ENCODE peak calls at places on chromosome 15, in five cellular contexts. B is choroid plexus epithelial cell, S is NB4, O is AG04449, Z is tibial nerve. P is an unnamed sample.

GRCh38 chr15:45378149-45378912 is at the start of gene GATM:
- DNase-seq in B (peak), S (peak), O (no peak), Z (peak), P (peak)

GRCh38 chr15:88908697-88909621 is 4.2 kb downstream of the MFGE8 start:
- DNase-seq in B (peak), S (no peak), O (no peak), Z (no peak), P (no peak)

GRCh38 chr15:59993950-59994401 is 10.1 kb upstream of the FOXB1 start:
- DNase-seq in B (no peak), S (peak), O (no peak), Z (no peak), P (no peak)

GRCh38 chr15:89171136-89172072 is 50.0 kb downstream of the RLBP1 start:
- DNase-seq in B (peak), S (peak), O (no peak), Z (peak), P (no peak)

GRCh38 chr15:48283361-48284157 is 47.7 kb upstream of the DUT start:
- DNase-seq in B (peak), S (no peak), O (no peak), Z (no peak), P (no peak)

GRCh38 chr15:45157056-45157455 is 27.3 kb downstream of the DUOX1 start:
- DNase-seq in B (peak), S (no peak), O (peak), Z (no peak), P (peak)

GRCh38 chr15:60551147-60551780 is 72.3 kb upstream of the ICE2 start:
- DNase-seq in B (no peak), S (no peak), O (no peak), Z (no peak), P (no peak)

GRCh38 chr15:55247766-55248427 is 41.7 kb downstream of the RAB27A start:
- DNase-seq in B (no peak), S (peak), O (no peak), Z (no peak), P (no peak)

GRCh38 chr15:91861223-91861622 is 7.7 kb downstream of the SLCO3A1 start:
- DNase-seq in B (no peak), S (peak), O (no peak), Z (no peak), P (no peak)

GRCh38 chr15:43525131-43525530 is 7.7 kb downstream of the MAP1A start:
- DNase-seq in B (no peak), S (no peak), O (no peak), Z (no peak), P (no peak)

GRCh38 chr15:80560601-80561025 is 134.5 kb upstream of the ABHD17C start:
- DNase-seq in B (peak), S (peak), O (no peak), Z (no peak), P (no peak)

GRCh38 chr15:65404196-65404872 is 18.4 kb downstream of the IGDCC4 start:
- DNase-seq in B (no peak), S (no peak), O (no peak), Z (no peak), P (no peak)

GRCh38 chr15:45201557-45202246 is 13.9 kb upstream of the SHF start:
- DNase-seq in B (no peak), S (no peak), O (no peak), Z (no peak), P (no peak)

GRCh38 chr15:34490421-34491193 is 53.0 kb upstream of the GOLGA8A start:
- DNase-seq in B (no peak), S (no peak), O (no peak), Z (no peak), P (no peak)

GRCh38 chr15:49435201-49435600 is 12.2 kb downstream of the FGF7 start:
- DNase-seq in B (peak), S (no peak), O (no peak), Z (no peak), P (no peak)

GRCh38 chr15:56339594-56339993 is 25.6 kb upstream of the TEX9 start:
- DNase-seq in B (no peak), S (no peak), O (no peak), Z (no peak), P (no peak)

GRCh38 chr15:77518458-77518857 is 97.8 kb downstream of the HMG20A start:
- DNase-seq in B (no peak), S (no peak), O (no peak), Z (no peak), P (no peak)

GRCh38 chr15:98597666-98598065 is 50.7 kb upstream of the IGF1R start:
- DNase-seq in B (no peak), S (no peak), O (no peak), Z (no peak), P (no peak)

GRCh38 chr15:28133281-28133680 is 34.2 kb upstream of the OCA2 start:
- DNase-seq in B (no peak), S (no peak), O (no peak), Z (no peak), P (no peak)

GRCh38 chr15:71743861-71744382 is 66.4 kb upstream of the NR2E3 start:
- DNase-seq in B (peak), S (peak), O (no peak), Z (peak), P (no peak)

GRCh38 chr15:43915820-43916660 is 89.2 kb downstream of the WDR76 start:
- DNase-seq in B (no peak), S (no peak), O (no peak), Z (peak), P (no peak)

GRCh38 chr15:42731461-42731860 is 5.5 kb downstream of the CDAN1 start:
- DNase-seq in B (no peak), S (no peak), O (no peak), Z (no peak), P (no peak)

GRCh38 chr15:95377251-95377852 is 953.1 kb upstream of the NR2F2 start:
- DNase-seq in B (peak), S (no peak), O (no peak), Z (no peak), P (no peak)

GRCh38 chr15:45132844-45133560 is 3.2 kb downstream of the DUOX1 start:
- DNase-seq in B (no peak), S (no peak), O (no peak), Z (no peak), P (no peak)

GRCh38 chr15:88476635-88477038 is 9.1 kb downstream of the MRPS11 start:
- DNase-seq in B (peak), S (peak), O (no peak), Z (peak), P (no peak)

GRCh38 chr15:94584833-94585244 is 353.5 kb downstream of the MCTP2 start:
- DNase-seq in B (peak), S (peak), O (no peak), Z (no peak), P (no peak)

GRCh38 chr15:58346361-58346760 is 85.4 kb upstream of the LIPC start:
- DNase-seq in B (peak), S (no peak), O (no peak), Z (no peak), P (peak)

GRCh38 chr15:101501703-101502373 is 12.3 kb upstream of the PCSK6 start:
- DNase-seq in B (peak), S (peak), O (no peak), Z (no peak), P (no peak)

GRCh38 chr15:72353266-72353665 is 22.5 kb downstream of the HEXA start:
- DNase-seq in B (no peak), S (no peak), O (no peak), Z (no peak), P (no peak)

GRCh38 chr15:91769919-91770318 is 83.6 kb upstream of the SLCO3A1 start:
- DNase-seq in B (no peak), S (no peak), O (no peak), Z (no peak), P (no peak)

GRCh38 chr15:99424978-99425665 is 140.7 kb upstream of the MEF2A start:
- DNase-seq in B (peak), S (peak), O (peak), Z (peak), P (peak)

GRCh38 chr15:101437209-101437608 is 52.3 kb downstream of the PCSK6 start:
- DNase-seq in B (no peak), S (no peak), O (no peak), Z (no peak), P (no peak)

GRCh38 chr15:92839696-92840095 is 60.4 kb upstream of the CHD2 start:
- DNase-seq in B (no peak), S (no peak), O (no peak), Z (no peak), P (no peak)

GRCh38 chr15:50358805-50359204 is 3.8 kb upstream of the GABPB1 start:
- DNase-seq in B (peak), S (peak), O (no peak), Z (no peak), P (no peak)

GRCh38 chr15:76391309-76391708 is 54.7 kb downstream of the ISL2 start:
- DNase-seq in B (no peak), S (no peak), O (no peak), Z (no peak), P (no peak)

GRCh38 chr15:89457086-89457485 is 39.3 kb downstream of the RHCG start:
- DNase-seq in B (peak), S (peak), O (no peak), Z (no peak), P (no peak)

DNA sequence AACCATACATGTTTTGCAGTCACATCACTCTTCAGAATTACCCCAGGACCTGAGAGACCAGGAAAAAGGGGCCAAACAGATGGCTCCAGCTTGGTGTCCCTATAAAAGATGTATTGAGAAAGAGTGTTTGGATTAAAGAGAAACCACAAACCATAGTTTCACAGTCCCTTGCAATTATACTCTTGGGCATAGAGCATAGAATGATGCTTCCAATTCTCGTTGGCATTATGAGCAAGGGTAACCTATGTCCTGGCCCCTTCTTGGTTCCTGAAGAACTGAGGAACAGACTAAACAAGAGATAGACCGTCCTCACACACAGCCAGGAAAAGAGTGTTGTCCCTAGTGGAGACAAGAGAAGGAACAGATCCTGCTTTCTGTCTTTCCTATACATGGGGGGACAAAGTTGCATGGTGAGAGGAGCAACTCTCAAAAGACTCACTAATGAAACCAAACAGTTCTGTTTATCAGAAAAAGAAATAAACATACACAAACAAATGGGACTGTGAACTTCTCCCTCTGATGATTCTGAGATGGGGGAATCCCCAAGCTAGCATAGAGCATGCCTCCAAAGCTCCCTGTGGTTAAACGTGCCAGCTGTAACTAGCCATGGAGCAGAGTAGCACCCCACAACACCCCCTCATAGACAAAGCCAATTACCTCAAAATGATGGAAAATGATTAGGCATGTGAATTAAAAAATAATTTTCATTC is 908.6 kb downstream of the NTRK3 start:
- DNase-seq in B (peak), S (no peak), O (no peak), Z (no peak), P (no peak)
- TF ChIP-seq CTCF in B (no peak), S (no peak), O (no peak), Z (no peak), P (no peak)

GRCh38 chr15:73972984-73973682 is 19.0 kb downstream of the STOML1 start:
- DNase-seq in B (peak), S (peak), O (no peak), Z (peak), P (no peak)
- H3K4me3 ChIP-seq in B (peak), S (no peak), O (peak), Z (peak), P (no peak)

GRCh38 chr15:66707310-66708160 is 5.5 kb downstream of the SMAD6 start:
- DNase-seq in B (peak), S (no peak), O (no peak), Z (no peak), P (no peak)
- TF ChIP-seq CTCF in B (peak), S (no peak), O (peak), Z (peak), P (peak)

DNA sequence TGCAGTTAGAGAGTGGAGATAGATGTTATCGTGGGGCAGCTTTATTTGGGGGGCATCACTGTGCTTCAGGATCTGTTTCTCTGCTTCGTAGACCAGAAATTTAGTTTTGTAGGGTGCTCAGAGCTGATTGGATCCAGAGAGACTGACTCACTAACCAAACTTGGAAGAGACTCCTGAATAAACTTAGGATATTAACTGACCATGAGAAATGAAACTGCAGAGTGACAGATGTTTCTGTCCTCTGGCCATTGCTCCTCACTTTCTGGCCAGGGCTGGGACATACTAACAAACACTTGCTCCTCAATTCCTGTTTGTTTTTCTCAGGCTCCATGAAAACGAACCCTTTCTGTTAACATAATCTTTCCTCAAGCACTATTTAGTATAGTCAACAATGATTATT is 4.3 kb downstream of the ZNF592 start:
- DNase-seq in B (peak), S (no peak), O (no peak), Z (no peak), P (no peak)
- H3K4me3 ChIP-seq in B (no peak), S (peak), O (no peak), Z (no peak), P (no peak)

GRCh38 chr15:51497806-51498205 is 124.8 kb downstream of the DMXL2 start:
- DNase-seq in B (peak), S (no peak), O (no peak), Z (no peak), P (no peak)

GRCh38 chr15:51494411-51495314 is 127.9 kb downstream of the DMXL2 start:
- DNase-seq in B (peak), S (no peak), O (peak), Z (no peak), P (no peak)

GRCh38 chr15:51493892-51494291 is 128.7 kb downstream of the DMXL2 start:
- DNase-seq in B (peak), S (no peak), O (no peak), Z (no peak), P (no peak)

GRCh38 chr15:51492528-51492927 is 130.0 kb downstream of the DMXL2 start:
- DNase-seq in B (no peak), S (no peak), O (no peak), Z (no peak), P (no peak)

DNA sequence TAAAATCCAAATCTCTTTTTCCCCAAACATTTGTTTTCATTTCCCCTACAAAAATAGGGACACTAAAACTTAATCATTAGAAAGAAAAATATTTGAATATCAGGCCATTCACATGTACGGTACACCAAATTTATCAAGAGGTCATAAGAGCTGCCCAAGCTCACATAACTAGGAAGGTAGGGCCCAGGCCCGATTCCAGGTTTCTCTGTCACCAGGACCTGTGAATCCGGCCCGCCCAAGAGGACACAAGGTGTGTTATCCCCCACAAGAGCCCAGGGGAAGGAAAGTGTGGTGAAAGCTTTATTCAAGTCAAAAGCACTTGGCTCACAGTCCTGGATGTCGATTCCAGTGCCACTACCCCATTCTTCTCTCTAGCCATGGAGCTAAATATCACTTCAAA is 130.6 kb downstream of the DMXL2 start:
- DNase-seq in B (no peak), S (no peak), O (no peak), Z (no peak), P (no peak)
- TF ChIP-seq CTCF in B (no peak), S (no peak), O (no peak), Z (no peak), P (no peak)

DNA sequence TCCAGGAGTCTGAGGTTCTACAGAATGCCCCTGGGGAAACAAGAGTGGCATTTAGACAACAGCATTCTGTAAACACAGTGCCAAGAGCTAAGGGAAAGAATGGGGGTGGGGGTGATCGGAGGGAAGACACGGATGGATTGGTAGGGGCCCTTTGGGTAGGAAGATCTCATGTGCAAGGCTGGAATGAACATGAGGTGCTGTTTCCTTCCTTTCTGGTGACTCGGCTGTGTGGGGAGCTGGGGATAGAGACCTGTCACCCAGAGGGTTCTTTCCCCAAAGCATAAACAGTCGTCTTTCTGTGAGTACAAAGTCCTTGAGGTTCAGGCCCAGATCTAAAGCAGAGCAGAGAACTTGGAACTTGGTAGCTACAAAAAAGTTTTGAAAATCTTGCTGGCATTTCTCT is 11.7 kb downstream of the TPM1 start:
- DNase-seq in B (no peak), S (no peak), O (no peak), Z (no peak), P (no peak)
- H3K4me3 ChIP-seq in B (no peak), S (no peak), O (no peak), Z (no peak), P (no peak)

GRCh38 chr15:69384626-69385025 is 29.5 kb upstream of the KIF23 start:
- DNase-seq in B (no peak), S (no peak), O (no peak), Z (no peak), P (no peak)

GRCh38 chr15:69377137-69377536 is 37.0 kb upstream of the KIF23 start:
- DNase-seq in B (no peak), S (no peak), O (no peak), Z (no peak), P (no peak)

GRCh38 chr15:69375151-69375790 is 38.9 kb upstream of the KIF23 start:
- DNase-seq in B (no peak), S (no peak), O (no peak), Z (no peak), P (no peak)

GRCh38 chr15:69380726-69381105 is 33.4 kb upstream of the KIF23 start:
- DNase-seq in B (no peak), S (no peak), O (no peak), Z (no peak), P (no peak)

DNA sequence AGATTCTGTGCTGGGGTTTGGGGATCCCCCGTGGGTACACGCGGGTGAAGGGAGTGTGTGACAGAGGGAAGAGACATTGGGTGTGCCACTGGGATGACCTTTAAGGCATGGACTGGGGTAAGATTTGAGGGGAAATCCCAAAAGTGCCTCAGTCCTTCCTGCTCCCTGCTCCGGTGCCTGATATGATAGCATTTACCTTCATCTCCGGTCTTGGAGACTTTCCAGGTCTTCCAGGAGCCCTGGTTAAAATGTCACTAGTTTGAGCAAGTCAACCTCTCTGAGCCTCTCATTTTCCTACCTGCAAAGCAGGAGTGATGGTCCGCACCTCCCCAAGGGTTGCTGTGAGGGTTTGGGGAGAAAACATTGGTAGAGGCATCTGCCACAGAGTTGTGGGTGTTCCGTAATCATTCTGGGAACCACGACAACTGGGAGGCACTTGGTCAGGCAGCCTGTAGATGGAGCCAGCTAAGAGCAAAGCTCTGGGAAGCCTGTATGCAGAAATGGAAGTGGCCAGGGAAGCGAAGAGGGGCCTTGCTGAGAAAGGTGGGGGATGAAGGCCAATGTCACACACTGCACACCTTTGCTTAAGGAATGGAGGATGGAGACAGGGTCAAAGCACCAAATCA is 33.9 kb upstream of the KIF23 start:
- DNase-seq in B (peak), S (peak), O (no peak), Z (no peak), P (no peak)
- TF ChIP-seq CTCF in B (peak), S (peak), O (peak), Z (no peak), P (peak)

P was measured in AG09309.